ENCODE peak calls at places on chromosomes 7 and 10, in eight cellular contexts. X is hepatocyte; H is A549; V is CD8-positive, alpha-beta memory T cell; S is heart left ventricle; U is astrocyte; N is stomach; I is cardiac muscle cell. W is an unnamed sample. For H3K4me1, the result is how much of the 10 kb centered on the place peaks cover.

GRCh38 chr7:74228951-74229900 is 19.4 kb downstream of the LAT2 start:
- DNase-seq in X (no peak), H (no peak), V (no peak), S (no peak), U (no peak), N (no peak), I (no peak), W (no peak)

GRCh38 chr10:127266431-127266830 is 70.0 kb upstream of the INSYN2A start:
- DNase-seq in X (no peak), H (no peak), V (no peak), S (no peak), U (no peak), N (no peak), I (no peak), W (no peak)

GRCh38 chr7:957418-958220 is 3.1 kb upstream of the ADAP1 start:
- DNase-seq in X (no peak), H (no peak), V (no peak), S (no peak), U (no peak), N (no peak), I (peak), W (no peak)

GRCh38 chr10:70602665-70603438 is at the start of gene PRF1:
- DNase-seq in X (no peak), H (no peak), V (peak), S (no peak), U (no peak), N (peak), I (no peak), W (peak)

GRCh38 chr10:97270523-97271154 is 21.8 kb downstream of the ARHGAP19 start:
- DNase-seq in X (no peak), H (no peak), V (no peak), S (no peak), U (peak), N (no peak), I (peak), W (no peak)

GRCh38 chr10:109341986-109342385 is 581.3 kb downstream of the XPNPEP1 start:
- DNase-seq in X (no peak), H (no peak), V (no peak), S (no peak), U (no peak), N (no peak), I (no peak), W (no peak)

GRCh38 chr7:124784879-124785818 is 19.6 kb upstream of the GPR37 start:
- DNase-seq in X (peak), H (peak), V (no peak), S (no peak), U (peak), N (peak), I (peak), W (peak)

GRCh38 chr7:16550671-16551070 is 24.0 kb downstream of the LRRC72 start:
- DNase-seq in X (no peak), H (no peak), V (no peak), S (no peak), U (no peak), N (no peak), I (no peak), W (no peak)

GRCh38 chr10:118394557-118395194 is 52.6 kb upstream of the FAM204A start:
- DNase-seq in X (no peak), H (no peak), V (no peak), S (no peak), U (no peak), N (no peak), I (no peak), W (peak)

GRCh38 chr7:114279901-114280300 is 134.7 kb upstream of the FOXP2 start:
- DNase-seq in X (no peak), H (no peak), V (no peak), S (no peak), U (no peak), N (no peak), I (no peak), W (no peak)

GRCh38 chr10:104045151-104046089 is 40.3 kb downstream of the COL17A1 start:
- DNase-seq in X (peak), H (peak), V (no peak), S (no peak), U (peak), N (peak), I (peak), W (peak)

GRCh38 chr10:10520391-10521385 is 497.0 kb upstream of the CELF2 start:
- DNase-seq in X (no peak), H (no peak), V (no peak), S (no peak), U (no peak), N (no peak), I (no peak), W (no peak)

GRCh38 chr7:129606801-129607200 is 4.7 kb upstream of the NRF1 start:
- DNase-seq in X (no peak), H (no peak), V (no peak), S (no peak), U (no peak), N (no peak), I (no peak), W (no peak)

GRCh38 chr7:133695976-133696531 is 431.1 kb upstream of the LRGUK start:
- DNase-seq in X (no peak), H (no peak), V (no peak), S (no peak), U (no peak), N (no peak), I (no peak), W (no peak)

GRCh38 chr7:133697585-133697984 is 429.6 kb upstream of the LRGUK start:
- DNase-seq in X (no peak), H (no peak), V (no peak), S (no peak), U (no peak), N (no peak), I (no peak), W (no peak)

GRCh38 chr7:133702078-133702477 is 425.1 kb upstream of the LRGUK start:
- DNase-seq in X (no peak), H (no peak), V (no peak), S (no peak), U (no peak), N (no peak), I (no peak), W (no peak)

GRCh38 chr7:133698127-133698526 is 429.0 kb upstream of the LRGUK start:
- DNase-seq in X (no peak), H (no peak), V (no peak), S (no peak), U (no peak), N (no peak), I (no peak), W (no peak)

DNA sequence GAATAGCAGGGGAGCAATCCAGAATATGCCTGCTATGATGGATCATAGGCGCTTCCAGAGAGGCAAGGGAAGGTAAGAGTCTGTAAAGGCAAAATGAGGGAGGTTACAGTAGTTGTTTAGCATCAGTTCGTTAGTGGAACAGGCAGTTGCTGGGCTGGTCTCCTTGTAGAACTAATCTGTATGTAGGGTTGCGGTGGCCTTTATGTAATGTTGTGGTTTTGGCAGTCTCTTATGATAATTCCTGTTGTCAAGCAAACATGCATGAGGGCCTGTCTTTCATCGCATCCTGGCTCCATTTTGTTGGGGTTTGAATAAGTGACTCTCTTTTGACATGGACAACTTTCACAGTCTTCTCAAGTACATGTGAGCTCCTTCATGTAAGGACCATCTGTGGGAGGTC is 427.8 kb upstream of the LRGUK start:
- DNase-seq in X (no peak), H (no peak), V (no peak), S (no peak), U (peak), N (no peak), I (peak), W (no peak)
- H3K4me1 ChIP-seq in X (under half), H (under half), V (under half), S (under half), U (under half), N (under half), I (under half), W (under half)

DNA sequence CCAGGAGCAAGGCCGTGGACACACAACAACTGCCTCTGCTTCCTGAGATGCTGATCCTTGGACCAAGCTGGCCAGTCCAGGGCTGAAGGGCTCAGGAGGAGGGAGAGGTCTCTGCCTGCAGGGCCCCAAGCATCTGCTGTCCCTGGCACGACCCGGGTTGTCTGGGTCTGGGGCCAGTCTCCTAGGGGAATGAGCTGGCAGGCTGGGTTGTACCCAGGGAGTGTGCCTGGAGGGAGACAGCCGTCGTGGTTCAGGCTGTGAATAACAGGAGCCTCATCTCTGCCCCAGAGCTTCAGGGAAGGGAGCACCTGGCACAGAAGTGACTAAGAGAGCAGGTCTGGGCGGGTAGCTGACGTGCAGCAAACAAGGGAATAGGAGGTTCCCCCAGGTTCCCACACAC is 17.9 kb upstream of the SERPINE1 start:
- DNase-seq in X (no peak), H (peak), V (no peak), S (no peak), U (no peak), N (no peak), I (no peak), W (no peak)
- H3K4me1 ChIP-seq in X (under half), H (under half), V (under half), S (under half), U (under half), N (under half), I (under half), W (under half)

GRCh38 chr7:27185013-27185707 is at the start of gene HOXA11:
- DNase-seq in X (peak), H (no peak), V (no peak), S (no peak), U (no peak), N (peak), I (no peak), W (no peak)
- H3K4me1 ChIP-seq in X (under half), H (under half), V (half or more), S (under half), U (under half), N (under half), I (under half), W (under half)

DNA sequence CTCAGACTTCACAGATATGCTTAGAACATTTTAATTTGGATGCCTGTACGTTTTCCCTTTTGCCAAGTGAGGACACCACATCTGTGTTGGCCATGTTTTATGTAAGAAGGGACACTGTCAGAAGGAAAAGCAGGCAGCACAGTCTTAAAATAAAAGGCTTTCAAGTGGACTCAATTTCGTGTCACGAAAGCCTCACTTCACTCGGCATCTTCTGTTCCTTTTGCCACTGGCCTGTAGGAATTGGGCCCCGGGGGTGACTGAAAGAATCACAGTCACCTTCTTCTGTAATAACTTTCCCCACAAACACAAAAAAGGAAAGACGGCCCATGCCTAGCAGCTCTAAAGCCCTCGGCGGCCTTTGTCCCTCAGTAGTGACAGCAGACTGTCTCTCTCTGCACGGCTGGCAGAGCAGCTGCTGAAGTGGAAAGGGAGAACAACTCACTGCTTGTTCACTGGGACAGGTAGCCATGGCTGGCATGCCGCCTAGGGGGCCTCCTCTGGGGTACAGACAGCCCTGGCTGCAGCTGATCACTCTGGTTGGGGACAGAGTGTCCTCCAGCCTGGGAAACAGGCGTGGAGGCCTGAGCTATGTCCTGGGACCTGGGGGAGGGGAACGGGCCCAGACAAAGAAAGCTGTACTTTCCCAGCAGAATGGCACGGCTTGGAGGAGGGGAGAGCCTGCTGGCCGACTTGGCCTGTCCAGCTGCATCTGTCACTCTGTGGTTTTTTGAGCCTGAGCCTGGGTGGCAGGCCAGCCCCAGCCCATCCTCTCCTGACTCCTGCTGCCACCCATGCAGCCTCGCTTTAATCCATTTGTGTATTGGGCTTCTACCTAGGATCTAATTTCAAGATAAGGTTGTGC is 4.4 kb downstream of the RASSF4 start:
- DNase-seq in X (peak), H (no peak), V (no peak), S (peak), U (no peak), N (peak), I (no peak), W (peak)
- H3K4me1 ChIP-seq in X (half or more), H (under half), V (under half), S (half or more), U (under half), N (under half), I (half or more), W (under half)

GRCh38 chr10:95814011-95814727 is 58.2 kb downstream of the ENTPD1 start:
- DNase-seq in X (no peak), H (no peak), V (no peak), S (peak), U (peak), N (no peak), I (peak), W (no peak)

GRCh38 chr10:95818663-95819062 is 62.7 kb downstream of the ENTPD1 start:
- DNase-seq in X (no peak), H (no peak), V (no peak), S (no peak), U (peak), N (no peak), I (peak), W (no peak)

GRCh38 chr10:95818010-95818409 is 62.0 kb downstream of the ENTPD1 start:
- DNase-seq in X (no peak), H (no peak), V (no peak), S (no peak), U (no peak), N (no peak), I (no peak), W (no peak)

GRCh38 chr10:95815701-95816100 is 59.7 kb downstream of the ENTPD1 start:
- DNase-seq in X (no peak), H (no peak), V (no peak), S (no peak), U (no peak), N (no peak), I (peak), W (no peak)

DNA sequence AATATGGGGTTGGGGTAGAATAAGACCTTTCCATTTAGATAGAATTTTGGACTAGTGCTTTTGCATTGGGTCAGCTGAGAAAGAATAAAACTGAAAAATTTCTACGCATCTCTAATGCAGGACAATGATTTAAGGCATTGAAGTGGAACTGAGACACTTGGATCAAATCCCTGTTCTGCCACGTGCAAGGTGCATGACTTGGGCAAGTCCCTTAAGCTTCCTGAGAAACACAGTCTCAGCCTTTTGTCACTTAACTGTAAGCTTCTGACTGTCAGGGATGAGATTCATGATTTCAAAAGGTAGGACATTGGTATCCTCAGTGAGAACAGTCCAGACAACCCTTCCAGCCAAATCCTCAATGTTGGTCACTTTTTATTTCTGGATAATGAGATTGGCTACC is 59.2 kb downstream of the ENTPD1 start:
- DNase-seq in X (no peak), H (no peak), V (no peak), S (no peak), U (no peak), N (no peak), I (no peak), W (no peak)
- H3K4me1 ChIP-seq in X (under half), H (under half), V (under half), S (under half), U (under half), N (under half), I (under half), W (under half)

GRCh38 chr10:119671381-119671780 is 20.2 kb downstream of the BAG3 start:
- DNase-seq in X (no peak), H (no peak), V (no peak), S (no peak), U (no peak), N (no peak), I (no peak), W (no peak)

GRCh38 chr10:119669331-119669730 is 18.2 kb downstream of the BAG3 start:
- DNase-seq in X (no peak), H (no peak), V (no peak), S (no peak), U (no peak), N (no peak), I (no peak), W (no peak)

GRCh38 chr10:119672291-119672690 is 21.1 kb downstream of the BAG3 start:
- DNase-seq in X (no peak), H (no peak), V (no peak), S (no peak), U (no peak), N (no peak), I (no peak), W (no peak)

GRCh38 chr10:119669975-119670640 is 18.9 kb downstream of the BAG3 start:
- DNase-seq in X (no peak), H (no peak), V (no peak), S (no peak), U (no peak), N (no peak), I (no peak), W (no peak)

DNA sequence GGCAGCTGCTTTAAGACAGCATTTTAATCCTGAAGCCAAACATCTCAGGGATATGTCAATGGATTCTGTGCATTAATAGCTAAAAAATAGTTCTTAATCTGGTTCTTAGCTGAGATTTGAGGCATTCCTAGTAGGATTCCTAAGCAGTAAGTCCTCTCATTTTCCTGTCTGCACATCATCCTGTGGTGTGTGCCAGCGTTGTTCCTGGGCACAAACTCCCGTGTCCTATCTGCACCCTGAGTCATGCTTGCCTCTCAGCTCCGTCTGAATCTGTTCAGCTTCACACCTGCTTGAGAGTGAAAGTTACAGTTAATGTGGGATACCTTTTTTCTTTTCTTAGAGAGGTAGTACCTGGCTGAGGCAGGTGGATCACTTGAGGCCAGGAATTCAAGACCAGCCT is 19.5 kb downstream of the BAG3 start:
- DNase-seq in X (no peak), H (no peak), V (no peak), S (no peak), U (no peak), N (no peak), I (no peak), W (no peak)
- H3K4me1 ChIP-seq in X (under half), H (half or more), V (under half), S (under half), U (under half), N (under half), I (under half), W (under half)

W was measured in small intestine.